ENCODE peak calls at places on chromosomes 5 and 9, in eight cellular contexts. N is hypothalamus; Q is SJSA1; I is T-helper 17 cell; F is WERI-Rb-1; T is NCI-H146; Z is AG09309; O is stimulated activated CD8-positive, alpha-beta memory T cell treated with anti-CD3 and anti-CD28 coated beads, Interleukin-7, amount 100 ng/mL, for 24 hours. R is an unnamed sample.
A peak's percentile ranks its signal among the peaks of the same experiment; 100 is the strongest.

GRCh38 chr5:43007911-43008368 is 32.2 kb downstream of the ANXA2R start:
- DNase-seq in Q (peak; percentile 96), N (no peak), Z (no peak), I (peak; percentile 71), T (peak; percentile 71), O (peak; percentile 53), F (no peak), R (peak; percentile 85)

GRCh38 chr9:107810493-107810931 is 320.9 kb upstream of the KLF4 start:
- DNase-seq in T (no peak), Z (no peak), O (no peak), N (no peak), I (no peak), F (no peak), Q (peak; percentile 5), R (peak; percentile 58)

GRCh38 chr9:104977168-104977567 is 49.2 kb upstream of the ABCA1 start:
- DNase-seq in N (no peak), Q (no peak), F (no peak), I (no peak), T (no peak), Z (no peak), O (no peak), R (no peak)

GRCh38 chr5:93886917-93887361 is 145.5 kb upstream of the POU5F2 start:
- DNase-seq in I (no peak), N (no peak), F (no peak), O (no peak), Q (no peak), Z (no peak), T (no peak), R (peak; percentile 33)

GRCh38 chr5:2587189-2588031 is 164.1 kb downstream of the IRX2 start:
- DNase-seq in Z (no peak), Q (no peak), F (no peak), I (no peak), N (no peak), O (no peak), T (no peak), R (no peak)

GRCh38 chr9:90459321-90459720 is 183.3 kb downstream of the DIRAS2 start:
- DNase-seq in I (no peak), F (no peak), Q (no peak), N (no peak), Z (no peak), T (no peak), O (no peak), R (no peak)

GRCh38 chr9:18675345-18675744 is 201.4 kb downstream of the ADAMTSL1 start:
- DNase-seq in I (no peak), T (peak; percentile 7), Q (no peak), Z (no peak), O (no peak), N (no peak), F (no peak), R (no peak)

GRCh38 chr5:74767579-74767913 is 497 bp downstream of the NSA2 start:
- DNase-seq in N (no peak), Q (no peak), I (no peak), Z (no peak), F (peak; percentile 12), O (no peak), T (peak; percentile 46), R (peak; percentile 78)

GRCh38 chr5:1129725-1130082 is 17.8 kb upstream of the SLC12A7 start:
- DNase-seq in N (no peak), Z (no peak), F (no peak), I (no peak), T (no peak), Q (no peak), O (no peak), R (no peak)

GRCh38 chr5:136729901-136730355 is 364.6 kb upstream of the TRPC7 start:
- DNase-seq in T (no peak), N (no peak), Q (peak; percentile 96), O (no peak), I (no peak), Z (peak; percentile 88), F (no peak), R (peak; percentile 96)

GRCh38 chr9:8382777-8383527 is 583.4 kb upstream of the DMAC1 start:
- DNase-seq in T (no peak), F (no peak), Z (no peak), O (no peak), Q (no peak), I (no peak), N (no peak), R (no peak)

GRCh38 chr5:3912790-3913189 is 317.2 kb downstream of the IRX1 start:
- DNase-seq in I (no peak), O (no peak), Z (no peak), T (no peak), N (no peak), F (no peak), Q (no peak), R (no peak)

GRCh38 chr5:173201636-173202265 is 33.3 kb downstream of the NKX2-5 start:
- DNase-seq in I (no peak), N (no peak), F (no peak), Z (peak; percentile 40), Q (peak; percentile 60), O (no peak), T (no peak), R (peak; percentile 37)

GRCh38 chr5:132812949-132813598 is at the start of gene SOWAHA:
- DNase-seq in O (no peak), T (peak; percentile 75), F (peak; percentile 76), Z (no peak), N (peak; percentile 44), I (no peak), Q (no peak), R (no peak)

GRCh38 chr9:2022560-2022959 is 7.4 kb downstream of the SMARCA2 start:
- DNase-seq in O (no peak), F (no peak), Q (no peak), T (no peak), I (no peak), Z (no peak), N (no peak), R (peak; percentile 25)

GRCh38 chr9:706606-707451 is 134.7 kb upstream of the DMRT1 start:
- DNase-seq in N (peak; percentile 59), F (no peak), T (no peak), O (no peak), Z (no peak), Q (peak; percentile 52), I (no peak), R (peak; percentile 87)

GRCh38 chr9:37988602-37989001 is 80.4 kb downstream of the SHB start:
- DNase-seq in Z (no peak), T (no peak), Q (no peak), N (no peak), F (no peak), O (no peak), I (no peak), R (no peak)

GRCh38 chr9:113508111-113508749 is 44.7 kb downstream of the RGS3 start:
- DNase-seq in F (no peak), T (no peak), O (no peak), Z (no peak), N (no peak), I (no peak), Q (no peak), R (peak; percentile 47)

GRCh38 chr5:1753490-1753889 is 46.1 kb downstream of the MRPL36 start:
- DNase-seq in T (no peak), I (no peak), O (no peak), N (no peak), Q (no peak), Z (no peak), F (no peak), R (no peak)

GRCh38 chr5:64958757-64959391 is 190.1 kb downstream of the CWC27 start:
- DNase-seq in I (no peak), N (no peak), Q (peak; percentile 11), F (no peak), Z (peak; percentile 18), O (no peak), T (peak; percentile 6), R (peak; percentile 60)

GRCh38 chr5:112685929-112686328 is 51.8 kb upstream of the APC start:
- DNase-seq in Z (no peak), F (no peak), I (no peak), O (no peak), T (no peak), Q (no peak), N (no peak), R (no peak)

GRCh38 chr9:109403116-109403515 is 82.3 kb upstream of the EPB41L4B start:
- DNase-seq in F (no peak), N (no peak), I (no peak), Z (peak; percentile 13), O (no peak), Q (peak; percentile 78), T (no peak), R (no peak)

GRCh38 chr9:134539613-134540012 is 102.0 kb upstream of the COL5A1 start:
- DNase-seq in T (no peak), I (no peak), Q (no peak), N (no peak), Z (no peak), O (no peak), F (no peak), R (peak; percentile 57)

GRCh38 chr5:9380108-9380507 is 165.8 kb downstream of the SEMA5A start:
- DNase-seq in Z (no peak), Q (no peak), N (no peak), O (no peak), I (no peak), F (no peak), T (no peak), R (peak; percentile 44)

GRCh38 chr9:129009584-129010141 is 18.5 kb downstream of the SH3GLB2 start:
- DNase-seq in F (no peak), I (no peak), T (no peak), N (no peak), Q (no peak), O (no peak), Z (no peak), R (no peak)

GRCh38 chr5:116990010-116990409 is 415.4 kb upstream of the SEMA6A start:
- DNase-seq in N (peak; percentile 19), F (no peak), O (no peak), I (no peak), T (no peak), Q (no peak), Z (no peak), R (no peak)

GRCh38 chr9:134306583-134307222 is 19.6 kb upstream of the RXRA start:
- DNase-seq in F (no peak), Z (no peak), T (no peak), O (no peak), Q (no peak), N (no peak), I (no peak), R (no peak)

GRCh38 chr9:134491856-134492255 is 149.7 kb upstream of the COL5A1 start:
- DNase-seq in N (no peak), O (no peak), I (no peak), F (no peak), Z (no peak), Q (no peak), T (no peak), R (no peak)

GRCh38 chr5:17228833-17229291 is 11.4 kb downstream of the BASP1 start:
- DNase-seq in T (peak; percentile 15), N (no peak), F (no peak), O (no peak), I (no peak), Q (no peak), Z (no peak), R (peak; percentile 57)

GRCh38 chr5:3251784-3252183 is 343.8 kb upstream of the IRX1 start:
- DNase-seq in T (no peak), N (no peak), O (no peak), F (no peak), Q (no peak), I (no peak), Z (no peak), R (no peak)

GRCh38 chr5:27830551-27830950 is 792.2 kb upstream of the CDH9 start:
- DNase-seq in Z (no peak), T (no peak), Q (no peak), I (no peak), O (no peak), N (no peak), F (no peak), R (no peak)

GRCh38 chr9:136997830-136998234 is 1.5 kb upstream of the CLIC3 start:
- DNase-seq in O (no peak), F (no peak), N (no peak), Z (no peak), Q (no peak), T (no peak), I (no peak), R (no peak)

GRCh38 chr5:4640793-4641192 is 499.3 kb upstream of the ADAMTS16 start:
- DNase-seq in T (peak; percentile 70), N (peak; percentile 8), Z (no peak), F (peak; percentile 40), I (no peak), O (no peak), Q (no peak), R (no peak)

GRCh38 chr5:136018814-136019777 is 9.7 kb upstream of the TGFBI start:
- DNase-seq in I (no peak), N (no peak), T (no peak), F (no peak), Z (peak; percentile 97), O (no peak), Q (peak; percentile 98), R (peak; percentile 100)